ENCODE peak calls at places on chromosomes 12 and 14, in six cellular contexts. O is psoas muscle; W is bronchial epithelial cell; U is CD4-positive, alpha-beta memory T cell; H is SK-N-SH; B is stomach. I is an unnamed sample. For H3K36me3, the result is how much of the 10 kb centered on the place peaks cover.

GRCh38 chr12:42568952-42569916 is 20.3 kb downstream of the PRICKLE1 start:
- DNase-seq in O (no peak), W (peak), U (no peak), H (no peak), B (no peak), I (no peak)

GRCh38 chr12:155006-155405 is 59.0 kb downstream of the SLC6A12 start:
- DNase-seq in O (no peak), W (no peak), U (no peak), H (no peak), B (no peak), I (no peak)

GRCh38 chr12:59322473-59322872 is 273.4 kb upstream of the SLC16A7 start:
- DNase-seq in O (no peak), W (no peak), U (no peak), H (no peak), B (peak), I (no peak)

GRCh38 chr12:17372508-17372907 is 717.5 kb downstream of the RERGL start:
- DNase-seq in O (no peak), W (no peak), U (no peak), H (no peak), B (no peak), I (no peak)

GRCh38 chr14:64196668-64197411 is 97.3 kb downstream of the ESR2 start:
- DNase-seq in O (no peak), W (no peak), U (peak), H (peak), B (peak), I (no peak)

GRCh38 chr14:61973981-61974380 is 211.8 kb downstream of the SNAPC1 start:
- DNase-seq in O (no peak), W (peak), U (no peak), H (no peak), B (no peak), I (no peak)

GRCh38 chr12:67220065-67220464 is 49.1 kb upstream of the CAND1 start:
- DNase-seq in O (no peak), W (peak), U (no peak), H (no peak), B (no peak), I (no peak)

GRCh38 chr14:60561845-60562746 is 53.1 kb downstream of the SIX6 start:
- DNase-seq in O (peak), W (peak), U (no peak), H (peak), B (peak), I (no peak)

GRCh38 chr14:81219821-81220487 is 805 bp downstream of the GTF2A1 start:
- DNase-seq in O (peak), W (no peak), U (peak), H (peak), B (peak), I (peak)

GRCh38 chr14:86221000-86221399 is 691.1 kb downstream of the FLRT2 start:
- DNase-seq in O (no peak), W (no peak), U (no peak), H (no peak), B (no peak), I (no peak)

GRCh38 chr12:21615441-21615840 is 10.8 kb upstream of the GYS2 start:
- DNase-seq in O (no peak), W (peak), U (peak), H (no peak), B (no peak), I (no peak)

GRCh38 chr12:116959198-116959460 is 48.4 kb downstream of the FBXW8 start:
- DNase-seq in O (no peak), W (no peak), U (no peak), H (no peak), B (no peak), I (no peak)

GRCh38 chr12:6033546-6033945 is 88.5 kb upstream of the ANO2 start:
- DNase-seq in O (no peak), W (no peak), U (no peak), H (no peak), B (no peak), I (peak)

GRCh38 chr12:52063986-52064649 is 5.7 kb upstream of the ATG101 start:
- DNase-seq in O (peak), W (peak), U (no peak), H (no peak), B (no peak), I (peak)

GRCh38 chr14:96285667-96286066 is 29.7 kb downstream of the BDKRB1 start:
- DNase-seq in O (no peak), W (no peak), U (no peak), H (peak), B (no peak), I (no peak)

GRCh38 chr12:92581579-92581978 is 121.2 kb upstream of the PLEKHG7 start:
- DNase-seq in O (no peak), W (no peak), U (no peak), H (no peak), B (no peak), I (no peak)

GRCh38 chr14:105941226-105942166 is 415.1 kb downstream of the TMEM121 start:
- DNase-seq in O (no peak), W (no peak), U (no peak), H (no peak), B (no peak), I (peak)

GRCh38 chr12:25759752-25760151 is 198.7 kb upstream of the RASSF8 start:
- DNase-seq in O (no peak), W (no peak), U (no peak), H (no peak), B (no peak), I (no peak)

GRCh38 chr14:73795974-73796373 is 55.7 kb upstream of the PTGR2 start:
- DNase-seq in O (no peak), W (peak), U (no peak), H (no peak), B (peak), I (no peak)

GRCh38 chr12:123344086-123344485 is 20.6 kb downstream of the SBNO1 start:
- DNase-seq in O (no peak), W (no peak), U (no peak), H (no peak), B (no peak), I (no peak)

GRCh38 chr12:20475542-20475941 is 107.2 kb downstream of the PDE3A start:
- DNase-seq in O (no peak), W (no peak), U (no peak), H (no peak), B (no peak), I (no peak)

GRCh38 chr12:19382563-19382962 is 56.7 kb upstream of the AEBP2 start:
- DNase-seq in O (no peak), W (no peak), U (no peak), H (no peak), B (peak), I (peak)

GRCh38 chr14:104609666-104610065 is 5.1 kb upstream of the TMEM179 start:
- DNase-seq in O (no peak), W (no peak), U (no peak), H (no peak), B (no peak), I (no peak)

GRCh38 chr14:22039938-22040780 is 366.5 kb upstream of the OR4E1 start:
- DNase-seq in O (peak), W (peak), U (peak), H (no peak), B (no peak), I (no peak)

GRCh38 chr12:112822056-112822455 is 30.5 kb downstream of the RPH3A start:
- DNase-seq in O (no peak), W (peak), U (no peak), H (peak), B (no peak), I (no peak)

GRCh38 chr14:104112113-104112505 is 26.3 kb upstream of the KIF26A start:
- DNase-seq in O (peak), W (no peak), U (no peak), H (no peak), B (peak), I (peak)

GRCh38 chr12:131737485-131737827 is 26.6 kb downstream of the SFSWAP start:
- DNase-seq in O (no peak), W (no peak), U (no peak), H (no peak), B (no peak), I (no peak)

GRCh38 chr12:131803995-131804521 is 24.1 kb upstream of the MMP17 start:
- DNase-seq in O (no peak), W (no peak), U (no peak), H (no peak), B (no peak), I (no peak)

GRCh38 chr12:103810108-103810507 is 30.9 kb downstream of the NT5DC3 start:
- DNase-seq in O (no peak), W (no peak), U (no peak), H (no peak), B (no peak), I (no peak)

GRCh38 chr12:132258543-132258942 is 70.8 kb downstream of the GALNT9 start:
- DNase-seq in O (no peak), W (no peak), U (no peak), H (no peak), B (no peak), I (no peak)

GRCh38 chr12:27460471-27460978 is 14.0 kb downstream of the SMCO2 start:
- DNase-seq in O (no peak), W (peak), U (no peak), H (no peak), B (no peak), I (no peak)

GRCh38 chr12:66149702-66150398 is 19.3 kb upstream of the LLPH start:
- DNase-seq in O (no peak), W (peak), U (no peak), H (no peak), B (peak), I (no peak)

GRCh38 chr14:95303107-95303506 is 16.6 kb downstream of the CLMN start:
- DNase-seq in O (no peak), W (no peak), U (no peak), H (no peak), B (no peak), I (no peak)

GRCh38 chr12:40515041-40515825 is 177.0 kb upstream of the CNTN1 start:
- DNase-seq in O (no peak), W (peak), U (no peak), H (no peak), B (no peak), I (no peak)

GRCh38 chr12:116053479-116054195 is 223.9 kb downstream of the MED13L start:
- DNase-seq in O (peak), W (peak), U (no peak), H (no peak), B (no peak), I (peak)

GRCh38 chr14:54724772-54725325 is 157.9 kb downstream of the SAMD4A start:
- DNase-seq in O (no peak), W (no peak), U (no peak), H (no peak), B (no peak), I (no peak)

GRCh38 chr12:7107181-7108041 is 1.6 kb downstream of the C1RL start:
- DNase-seq in O (peak), W (peak), U (no peak), H (no peak), B (no peak), I (peak)

GRCh38 chr14:105864116-105864515 is 337.7 kb downstream of the TMEM121 start:
- DNase-seq in O (no peak), W (no peak), U (no peak), H (no peak), B (no peak), I (peak)

GRCh38 chr12:92759634-92760268 is 57.0 kb downstream of the PLEKHG7 start:
- DNase-seq in O (no peak), W (peak), U (no peak), H (no peak), B (no peak), I (no peak)

GRCh38 chr12:62396750-62397149 is 69.9 kb upstream of the MON2 start:
- DNase-seq in O (no peak), W (no peak), U (no peak), H (no peak), B (no peak), I (no peak)
- H3K36me3 ChIP-seq in O (under half), W (under half), U (half or more), H (half or more), B (half or more), I (half or more)

GRCh38 chr12:47209014-47209413 is 129.3 kb upstream of the AMIGO2 start:
- DNase-seq in O (no peak), W (no peak), U (no peak), H (no peak), B (no peak), I (no peak)

GRCh38 chr12:47205532-47206449 is 126.0 kb upstream of the AMIGO2 start:
- DNase-seq in O (no peak), W (no peak), U (peak), H (no peak), B (no peak), I (no peak)

GRCh38 chr12:47206450-47206830 is 126.7 kb upstream of the AMIGO2 start:
- DNase-seq in O (no peak), W (no peak), U (peak), H (no peak), B (no peak), I (no peak)

GRCh38 chr12:47207005-47207717 is 127.4 kb upstream of the AMIGO2 start:
- DNase-seq in O (no peak), W (no peak), U (peak), H (no peak), B (no peak), I (no peak)

DNA sequence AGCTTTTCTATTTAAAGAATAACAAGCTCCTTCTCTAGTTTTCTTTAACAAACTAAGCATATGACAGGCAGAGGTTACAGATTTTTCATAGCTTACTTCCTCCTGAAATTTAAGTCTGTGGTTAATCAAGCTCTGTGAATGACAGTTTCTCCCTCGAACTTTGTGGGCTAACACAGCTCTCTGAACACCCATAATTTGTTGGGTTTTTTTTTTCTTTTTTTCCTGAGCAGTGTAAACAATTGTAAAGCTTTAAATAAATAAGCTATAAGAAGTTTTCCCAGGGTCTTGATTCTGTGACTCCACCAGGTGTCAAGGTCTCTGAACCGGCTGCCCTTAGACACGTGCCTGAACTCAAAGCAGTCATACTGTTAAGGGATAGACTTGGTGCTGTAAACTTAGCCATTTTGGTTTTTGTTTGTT is 128.1 kb upstream of the AMIGO2 start:
- DNase-seq in O (no peak), W (no peak), U (peak), H (no peak), B (no peak), I (no peak)
- H3K36me3 ChIP-seq in O (under half), W (under half), U (half or more), H (under half), B (under half), I (under half)

DNA sequence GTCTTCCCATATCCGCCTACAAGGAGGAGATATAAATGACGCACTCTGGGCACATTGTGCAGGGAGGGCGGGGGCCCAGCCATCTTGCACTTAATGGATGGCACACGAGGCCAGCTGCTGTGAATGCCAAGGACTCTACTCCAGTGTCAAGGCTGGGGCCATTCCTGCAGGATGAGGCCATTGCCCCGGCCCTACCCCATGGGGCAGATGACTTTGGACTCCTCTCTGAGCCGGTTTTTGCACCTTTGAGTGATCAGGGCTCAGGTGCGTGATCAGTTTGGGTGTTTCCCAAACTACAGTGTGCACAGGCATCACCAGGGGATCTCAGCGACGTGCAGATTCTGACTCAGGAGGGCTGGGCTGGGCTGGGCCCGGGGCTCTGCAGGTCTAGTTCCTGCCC is 16.1 kb downstream of the MMAB start:
- DNase-seq in O (no peak), W (no peak), U (no peak), H (no peak), B (no peak), I (no peak)
- H3K36me3 ChIP-seq in O (under half), W (under half), U (under half), H (under half), B (under half), I (half or more)

GRCh38 chr14:50798048-50798421 is 32.9 kb downstream of the NIN start:
- DNase-seq in O (no peak), W (no peak), U (no peak), H (no peak), B (no peak), I (no peak)
- H3K36me3 ChIP-seq in O (under half), W (under half), U (under half), H (under half), B (under half), I (under half)

DNA sequence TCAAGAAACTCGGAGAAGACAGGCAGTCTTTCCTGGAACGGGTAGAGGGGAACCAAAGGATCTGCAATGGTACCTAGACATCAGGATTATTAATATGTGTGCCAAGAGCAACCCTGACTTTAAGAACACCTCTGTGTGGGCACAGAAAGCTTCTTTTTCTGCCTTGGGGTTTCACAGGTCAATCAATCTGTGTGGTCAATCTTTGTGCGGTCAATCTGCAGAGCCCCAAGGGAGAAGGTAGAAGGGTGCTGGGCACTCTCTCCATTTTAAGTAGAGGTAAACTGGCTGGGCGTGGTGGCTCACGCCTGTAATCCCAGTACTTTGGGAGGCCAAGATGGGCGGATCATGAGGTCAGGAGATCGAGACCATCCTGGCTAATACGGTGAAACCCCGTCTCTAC is 100.7 kb downstream of the ARF6 start:
- DNase-seq in O (no peak), W (no peak), U (no peak), H (no peak), B (no peak), I (no peak)
- H3K36me3 ChIP-seq in O (under half), W (under half), U (under half), H (under half), B (under half), I (under half)

DNA sequence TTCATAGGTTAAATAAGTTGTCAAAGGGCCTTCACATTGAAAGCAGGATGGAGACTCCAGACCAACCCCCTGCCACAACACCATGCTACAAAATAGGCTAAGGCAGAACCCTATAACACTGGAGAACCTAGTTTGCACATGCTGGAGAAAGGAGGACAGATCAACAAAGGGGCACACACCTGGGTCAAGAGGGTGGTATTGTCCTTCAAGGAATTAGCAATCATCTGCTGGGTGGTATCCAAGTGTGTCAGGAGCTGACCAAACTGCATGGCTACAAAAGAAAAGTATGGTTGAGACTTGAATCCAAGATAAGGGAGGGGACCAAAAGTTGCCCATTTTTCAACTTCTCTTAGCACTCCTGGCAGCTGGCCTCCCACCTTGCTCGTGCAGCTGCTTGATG is 9.2 kb downstream of the MBD6 start:
- DNase-seq in O (no peak), W (no peak), U (no peak), H (no peak), B (no peak), I (no peak)
- H3K36me3 ChIP-seq in O (under half), W (under half), U (half or more), H (half or more), B (half or more), I (half or more)

DNA sequence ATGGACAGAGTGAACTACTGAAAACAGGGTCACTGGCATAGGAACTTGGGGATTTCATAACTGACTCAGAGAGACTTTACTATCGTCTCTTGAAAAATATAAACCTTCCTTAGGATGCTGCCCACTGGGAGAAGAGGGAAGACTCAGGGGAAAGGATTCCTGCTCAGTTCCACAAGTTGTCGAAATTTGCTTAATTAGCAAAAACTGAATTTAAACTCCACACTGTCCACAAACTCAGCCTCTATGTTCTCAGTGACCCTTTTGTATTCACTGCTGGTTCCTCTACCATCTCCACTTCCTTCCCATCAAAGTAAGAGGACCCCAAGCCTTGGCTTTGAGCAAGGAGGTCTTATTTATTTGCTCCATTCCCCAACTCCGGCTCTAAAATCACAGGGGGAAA is 7.2 kb upstream of the MYL6B start:
- DNase-seq in O (no peak), W (no peak), U (no peak), H (no peak), B (no peak), I (no peak)
- H3K36me3 ChIP-seq in O (under half), W (under half), U (under half), H (under half), B (under half), I (under half)